ENCODE peak calls at places on chromosomes 16 and 17, in five cellular contexts. S is SK-N-SH, U is HEK293T, F is HepG2, Z is GM12878. E is an unnamed sample.

GRCh38 chr17:6170349-6170748 is 100.2 kb downstream of the WSCD1 start:
- DNase-seq in U (no peak), Z (no peak), F (no peak), S (no peak), E (no peak)

GRCh38 chr17:6626616-6627015 is 13.9 kb downstream of the KIAA0753 start:
- DNase-seq in U (no peak), F (no peak), S (no peak), Z (no peak), E (no peak)

GRCh38 chr17:39239640-39240314 is 14.0 kb upstream of the STAC2 start:
- DNase-seq in Z (no peak), F (peak), S (peak), U (peak), E (peak)

GRCh38 chr17:32266389-32267269 is 997 bp downstream of the RHBDL3 start:
- DNase-seq in S (peak), U (peak), Z (no peak), F (no peak), E (no peak)

GRCh38 chr17:49987681-49988441 is 7.2 kb downstream of the DLX3 start:
- DNase-seq in U (no peak), F (no peak), S (peak), Z (no peak), E (no peak)

GRCh38 chr16:8887952-8888560 is 5.9 kb downstream of the LITAFD start:
- DNase-seq in S (peak), F (peak), Z (no peak), U (no peak), E (peak)

GRCh38 chr16:49417354-49417753 is 43.8 kb downstream of the C16orf78 start:
- DNase-seq in Z (no peak), S (no peak), U (no peak), F (no peak), E (no peak)

GRCh38 chr17:700504-701094 is 14.0 kb downstream of the VPS53 start:
- DNase-seq in U (peak), S (peak), F (no peak), Z (no peak), E (peak)

GRCh38 chr16:82609140-82609539 is 17.6 kb upstream of the CDH13 start:
- DNase-seq in F (no peak), U (no peak), Z (no peak), S (no peak), E (no peak)

GRCh38 chr17:62322313-62322712 is 58.0 kb upstream of the EFCAB3 start:
- DNase-seq in S (no peak), U (no peak), F (no peak), Z (no peak), E (no peak)

GRCh38 chr17:32110596-32110995 is 31.7 kb upstream of the RHOT1 start:
- DNase-seq in Z (no peak), U (no peak), F (no peak), S (no peak), E (no peak)

GRCh38 chr16:9484901-9485300 is 393.5 kb downstream of the HAPSTR1 start:
- DNase-seq in S (no peak), F (no peak), Z (no peak), U (no peak), E (no peak)

GRCh38 chr17:40487371-40488020 is 13.9 kb downstream of the TNS4 start:
- DNase-seq in Z (no peak), U (no peak), S (no peak), F (no peak), E (no peak)

GRCh38 chr17:58339775-58340622 is 11.4 kb upstream of the TSPOAP1 start:
- DNase-seq in S (peak), Z (no peak), U (no peak), F (no peak), E (no peak)

GRCh38 chr17:58338454-58338841 is 9.9 kb upstream of the TSPOAP1 start:
- DNase-seq in Z (no peak), F (no peak), S (no peak), U (no peak), E (no peak)

GRCh38 chr17:58340623-58340876 is 11.5 kb downstream of the SUPT4H1 start:
- DNase-seq in Z (no peak), S (no peak), U (no peak), F (no peak), E (no peak)

GRCh38 chr17:58337600-58338453 is 9.2 kb upstream of the TSPOAP1 start:
- DNase-seq in S (no peak), F (peak), U (no peak), Z (peak), E (peak)

DNA sequence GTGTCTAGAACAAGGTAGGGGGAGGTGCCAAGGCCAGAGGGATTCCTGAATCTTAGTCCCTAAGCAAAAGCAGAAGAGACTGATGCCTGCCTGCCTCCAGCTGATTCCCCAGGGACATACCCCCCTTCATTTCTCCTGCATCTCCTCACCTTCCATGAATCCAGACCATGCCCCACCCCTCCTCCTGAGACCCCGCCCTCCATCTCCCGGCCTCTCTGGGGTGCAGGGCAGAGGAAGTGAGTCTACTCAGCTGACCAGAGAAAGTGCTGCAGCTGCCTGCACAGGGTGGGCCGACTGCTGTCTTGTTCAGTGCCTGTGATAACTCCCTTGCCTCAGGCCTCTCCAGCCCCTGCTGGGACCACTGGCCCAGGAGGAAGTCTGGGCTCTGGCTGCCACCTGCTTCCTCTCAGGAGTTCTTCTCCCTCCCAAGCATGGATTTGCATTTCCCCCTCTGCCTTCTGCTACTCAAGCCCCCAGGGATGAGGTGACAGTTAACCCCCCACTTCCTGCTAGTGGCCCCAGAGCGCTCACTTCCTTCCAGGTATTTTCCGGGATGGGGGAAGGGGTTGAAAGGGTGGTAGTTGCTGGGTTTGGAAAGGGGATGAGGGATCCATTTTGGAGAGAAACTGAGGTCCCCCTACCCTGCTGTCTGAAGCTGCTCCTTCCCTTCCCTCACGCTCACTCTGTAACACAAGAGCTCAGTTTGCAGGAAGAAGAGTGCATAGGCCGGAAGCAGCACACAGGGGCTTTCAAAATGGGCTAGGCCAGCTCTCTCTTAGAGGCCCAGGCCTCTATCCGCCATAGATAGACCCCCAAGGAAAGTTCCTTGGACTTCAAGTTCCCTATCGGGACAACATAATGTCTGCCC is 10.5 kb upstream of the TSPOAP1 start:
- DNase-seq in U (no peak), F (peak), Z (peak), S (peak), E (peak)
- TF ChIP-seq FOXM1 in U (no peak), F (no peak), Z (no peak), S (no peak), E (no peak)

GRCh38 chr16:67357561-67357960 is 30.9 kb downstream of the LRRC36 start:
- DNase-seq in Z (no peak), F (no peak), U (no peak), S (no peak), E (no peak)
- TF ChIP-seq FOXM1 in Z (no peak), F (no peak), U (no peak), S (no peak), E (no peak)

DNA sequence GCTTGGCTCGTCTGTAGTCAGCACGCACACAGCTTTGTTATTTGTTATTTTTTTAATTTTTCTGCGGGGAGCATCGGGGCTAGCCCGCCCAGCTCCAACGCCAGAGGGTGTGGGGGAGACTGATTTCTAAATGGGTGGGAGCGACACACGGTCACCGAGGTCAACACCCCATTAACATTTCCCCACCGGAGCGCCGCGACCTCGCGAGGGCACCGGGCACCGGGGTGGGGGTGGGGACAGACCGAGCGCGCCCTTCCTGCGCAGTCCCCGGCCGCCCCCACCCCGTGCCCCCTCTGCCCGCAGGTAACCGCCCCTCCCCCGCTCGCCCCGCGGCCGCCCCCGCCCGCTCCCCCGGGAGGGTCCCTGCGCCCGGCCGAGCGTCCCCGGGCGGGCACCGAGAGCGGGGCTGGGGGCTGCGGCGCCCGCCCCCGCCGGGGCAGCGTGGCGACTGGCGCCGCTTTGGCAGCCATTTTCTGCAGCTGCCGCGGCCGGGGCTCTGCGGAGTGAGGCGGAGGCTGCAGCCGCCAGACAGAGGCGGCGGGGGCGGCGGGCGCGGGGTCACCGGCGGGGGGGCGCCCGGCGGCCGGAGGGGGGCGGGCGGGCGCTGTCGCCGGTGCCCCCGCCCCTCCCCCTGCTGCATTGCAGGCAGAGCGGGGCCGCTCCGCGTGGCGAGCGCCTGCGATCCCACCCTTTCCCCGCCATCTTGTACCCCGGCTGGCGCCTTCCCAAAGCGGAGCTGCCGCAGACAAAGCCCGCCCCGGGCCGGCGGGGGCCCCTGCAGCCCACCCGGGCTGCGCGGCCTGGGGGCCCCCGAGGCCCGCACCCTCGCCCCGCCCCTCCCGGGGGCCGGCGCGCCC is 16.3 kb upstream of the CBX8 start:
- DNase-seq in Z (no peak), S (peak), U (peak), F (no peak), E (peak)
- TF ChIP-seq FOXM1 in Z (no peak), S (no peak), U (no peak), F (no peak), E (no peak)

GRCh38 chr16:89167425-89167941 is 4.1 kb upstream of the CDH15 start:
- DNase-seq in S (peak), F (peak), Z (peak), U (peak), E (peak)
- TF ChIP-seq FOXM1 in S (no peak), F (no peak), Z (no peak), U (no peak), E (no peak)

GRCh38 chr16:56673916-56674315 is 4.3 kb downstream of the MT1H start:
- DNase-seq in S (no peak), Z (no peak), F (peak), U (no peak), E (peak)
- TF ChIP-seq FOXM1 in S (no peak), Z (no peak), F (no peak), U (no peak), E (no peak)

DNA sequence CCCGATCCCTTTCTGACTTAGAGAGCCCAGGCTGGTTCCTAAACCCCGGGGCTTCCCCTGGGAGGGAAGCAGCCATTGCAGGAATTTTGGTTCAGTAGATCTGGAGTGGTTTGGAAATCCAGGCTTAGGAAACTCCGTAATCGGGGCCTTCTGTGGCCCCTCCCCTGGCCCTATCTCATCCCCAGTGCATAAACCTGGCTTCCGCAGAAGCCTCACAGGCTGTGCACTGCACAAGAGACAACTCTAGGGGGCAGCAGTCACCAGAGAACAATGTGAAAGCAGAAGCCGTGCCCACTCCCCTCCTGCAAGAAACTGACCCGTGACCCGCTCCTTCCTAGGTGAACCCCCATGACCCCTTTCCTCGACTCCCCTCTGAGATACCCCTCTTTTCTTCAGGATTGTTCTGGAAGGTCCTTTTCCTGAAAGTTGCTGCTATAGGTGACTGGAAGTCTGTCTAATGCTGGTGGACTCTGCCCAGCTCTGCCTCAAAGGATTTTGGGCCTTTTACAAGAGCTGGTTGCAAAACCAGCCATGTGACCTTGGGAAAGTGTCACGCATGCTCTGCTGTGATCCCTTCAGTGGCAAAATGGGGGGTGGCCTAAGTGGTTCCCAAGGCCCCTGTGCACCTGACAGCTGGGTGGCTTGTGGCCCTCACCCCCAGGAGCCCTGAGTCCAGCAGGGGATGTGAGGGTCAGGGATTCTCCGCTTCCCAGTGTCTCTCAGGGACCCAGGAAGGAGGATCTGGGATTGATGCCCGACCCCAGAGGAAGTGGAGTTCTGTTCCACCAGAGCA is 14.4 kb downstream of the GUCY2D start:
- DNase-seq in S (peak), F (no peak), Z (no peak), U (peak), E (peak)
- TF ChIP-seq FOXM1 in S (no peak), F (no peak), Z (no peak), U (no peak), E (no peak)

E was measured in K562.